ENCODE peak calls at places on chromosomes 6 and 20, in six cellular contexts. J is mammary epithelial cell, O is lower lobe of right lung, V is mucosa of descending colon, N is stomach, B is OCI-LY7. P is an unnamed sample.

GRCh38 chr20:15380770-15381169 is 1043.4 kb upstream of the FLRT3 start:
- DNase-seq in J (no peak), O (no peak), V (no peak), N (no peak), B (no peak), P (no peak)

GRCh38 chr20:56003966-56004365 is 1.4 kb downstream of the CBLN4 start:
- DNase-seq in J (peak), O (peak), V (peak), N (no peak), B (no peak), P (no peak)

GRCh38 chr6:46242921-46243320 is 72.1 kb upstream of the ENPP5 start:
- DNase-seq in J (no peak), O (no peak), V (no peak), N (no peak), B (no peak), P (no peak)

GRCh38 chr6:356828-357251 is 34.7 kb upstream of the IRF4 start:
- DNase-seq in J (no peak), O (peak), V (no peak), N (no peak), B (peak), P (no peak)

GRCh38 chr6:148770408-148771211 is 23.8 kb downstream of the UST start:
- DNase-seq in J (no peak), O (no peak), V (no peak), N (no peak), B (no peak), P (no peak)

GRCh38 chr6:164856138-164856537 is 453.3 kb downstream of the C6orf118 start:
- DNase-seq in J (no peak), O (no peak), V (no peak), N (no peak), B (no peak), P (no peak)

GRCh38 chr6:37018152-37019064 is 13.0 kb downstream of the FGD2 start:
- DNase-seq in J (peak), O (peak), V (peak), N (peak), B (peak), P (peak)

GRCh38 chr6:7166410-7167293 is 58.9 kb downstream of the RREB1 start:
- DNase-seq in J (no peak), O (peak), V (peak), N (no peak), B (no peak), P (no peak)

GRCh38 chr6:69936674-69937363 is 70.5 kb downstream of the COL19A1 start:
- DNase-seq in J (no peak), O (no peak), V (no peak), N (no peak), B (no peak), P (no peak)

GRCh38 chr20:5482791-5483190 is 166.0 kb upstream of the PROKR2 start:
- DNase-seq in J (no peak), O (no peak), V (no peak), N (no peak), B (no peak), P (no peak)

GRCh38 chr6:164025180-164025579 is 610.7 kb downstream of the QKI start:
- DNase-seq in J (no peak), O (no peak), V (no peak), N (no peak), B (no peak), P (no peak)

GRCh38 chr20:25510202-25510601 is 75.1 kb downstream of the NINL start:
- DNase-seq in J (no peak), O (no peak), V (no peak), N (no peak), B (no peak), P (no peak)

GRCh38 chr6:35148167-35148741 is 7.1 kb upstream of the TCP11 start:
- DNase-seq in J (peak), O (no peak), V (no peak), N (no peak), B (no peak), P (no peak)

GRCh38 chr6:37029249-37029959 is 23.9 kb downstream of the FGD2 start:
- DNase-seq in J (peak), O (peak), V (peak), N (peak), B (peak), P (no peak)

GRCh38 chr6:168314948-168315347 is 4.6 kb downstream of the DACT2 start:
- DNase-seq in J (no peak), O (no peak), V (peak), N (no peak), B (no peak), P (peak)

GRCh38 chr6:105136433-105137350 is 43.1 kb downstream of the POPDC3 start:
- DNase-seq in J (peak), O (peak), V (peak), N (peak), B (no peak), P (no peak)
- TF ChIP-seq CTCF in J (peak), O (no peak), V (no peak), N (peak), B (no peak), P (peak)

DNA sequence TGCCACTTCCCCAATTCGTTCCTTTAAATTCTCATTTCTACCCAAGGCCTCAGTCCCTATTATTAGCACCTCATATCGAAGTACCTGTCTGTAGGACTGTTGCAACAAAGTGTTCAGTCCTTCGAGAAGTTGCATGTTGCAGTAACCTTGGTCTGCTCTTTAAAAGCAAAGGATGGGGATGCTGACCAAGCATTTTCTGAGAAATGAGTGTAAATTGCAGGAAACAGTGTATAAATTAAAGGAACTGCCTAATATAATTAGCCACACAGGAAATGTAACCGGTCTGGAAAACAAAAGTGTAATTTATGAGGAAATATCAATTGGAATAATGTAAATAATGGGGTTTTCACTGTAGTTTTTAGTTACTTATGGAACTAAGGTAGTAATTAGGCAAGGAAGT is 261.9 kb upstream of the ARID1B start:
- DNase-seq in J (no peak), O (no peak), V (no peak), N (no peak), B (no peak), P (no peak)
- TF ChIP-seq CTCF in J (no peak), O (no peak), V (no peak), N (no peak), B (no peak), P (no peak)

GRCh38 chr20:57346477-57346876 is 4.6 kb upstream of the RAE1 start:
- DNase-seq in J (peak), O (peak), V (peak), N (peak), B (peak), P (peak)
- TF ChIP-seq CTCF in J (peak), O (peak), V (peak), N (peak), B (peak), P (peak)

DNA sequence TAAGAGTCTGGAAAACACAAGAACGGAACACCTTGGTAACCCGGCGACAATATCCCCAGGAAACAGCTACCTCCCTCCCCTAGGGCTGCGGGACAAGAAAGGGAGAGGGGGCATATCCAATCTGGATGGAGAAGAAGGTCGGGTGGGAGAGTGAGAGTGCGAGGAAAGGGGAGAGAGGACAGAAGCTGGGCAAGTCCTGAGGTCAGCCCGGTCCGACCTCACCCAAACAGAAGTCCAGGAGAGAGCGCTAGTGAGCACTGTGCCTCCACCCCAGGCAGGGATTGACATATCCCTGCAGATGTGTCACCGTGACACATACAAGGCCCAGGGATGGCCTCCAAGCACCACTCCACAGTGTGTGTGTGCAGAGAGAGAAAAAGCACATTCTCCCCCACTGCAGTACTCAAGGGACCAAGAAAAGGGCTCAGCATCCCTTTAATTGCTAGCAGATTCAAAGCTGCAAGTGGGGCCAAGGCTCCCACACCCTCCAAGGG is 3.3 kb downstream of the PXDC1 start:
- DNase-seq in J (peak), O (peak), V (peak), N (peak), B (peak), P (no peak)
- TF ChIP-seq CTCF in J (peak), O (peak), V (peak), N (peak), B (peak), P (peak)

GRCh38 chr20:57559658-57560553 is 1.0 kb upstream of the PCK1 start:
- DNase-seq in J (no peak), O (no peak), V (no peak), N (no peak), B (no peak), P (no peak)

GRCh38 chr20:57559286-57559627 is 1.7 kb upstream of the PCK1 start:
- DNase-seq in J (no peak), O (no peak), V (no peak), N (no peak), B (no peak), P (no peak)

GRCh38 chr20:57556980-57557274 is 4.0 kb upstream of the PCK1 start:
- DNase-seq in J (no peak), O (no peak), V (no peak), N (no peak), B (no peak), P (no peak)

GRCh38 chr20:57557926-57558613 is 2.8 kb upstream of the PCK1 start:
- DNase-seq in J (no peak), O (no peak), V (no peak), N (no peak), B (no peak), P (no peak)

DNA sequence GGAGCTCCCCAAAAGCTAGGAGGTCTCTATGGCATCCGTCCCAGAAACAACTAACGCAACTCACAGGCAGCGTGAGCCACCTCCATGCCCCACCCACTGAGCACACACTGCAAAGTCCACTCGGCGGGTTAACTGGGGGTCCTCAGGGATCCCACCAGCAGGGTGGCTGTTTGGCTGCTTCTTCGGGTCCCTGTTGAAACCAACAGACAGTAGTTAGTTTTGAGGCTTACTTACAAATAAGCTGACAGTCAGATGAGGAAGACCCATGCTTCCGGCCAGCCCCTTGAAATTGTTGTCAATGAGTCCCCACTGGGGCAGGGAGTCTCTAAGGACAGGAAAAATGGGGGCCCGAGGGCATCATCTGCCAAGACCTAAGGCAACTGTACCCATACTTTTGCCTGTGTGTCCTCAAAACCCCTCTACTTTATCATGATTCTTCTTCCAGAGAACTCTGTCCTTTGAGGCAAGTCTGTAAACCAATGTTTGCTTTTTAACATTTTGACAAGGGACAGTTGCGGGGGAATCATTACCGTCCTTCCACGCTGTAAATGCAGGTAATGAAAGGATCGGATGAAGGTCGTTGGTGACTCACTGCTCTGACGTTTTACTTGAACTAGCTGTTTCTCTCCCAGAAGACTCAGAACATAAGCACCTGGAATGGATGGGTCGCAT is 2.2 kb upstream of the PCK1 start:
- DNase-seq in J (no peak), O (no peak), V (no peak), N (no peak), B (no peak), P (no peak)
- TF ChIP-seq CTCF in J (no peak), O (no peak), V (no peak), N (no peak), B (no peak), P (no peak)

P was measured in AG04449.